ENCODE peak calls at places on chromosome 20, in eight cellular contexts. O, T, D, P, W, Y, E and S are unnamed samples.

GRCh38 chr20:26218301-26218700 is 521.6 kb upstream of the ZNF337 start:
- DNase-seq in P (no peak), W (no peak), O (no peak), E (no peak), D (no peak), T (no peak), Y (no peak), S (no peak)

GRCh38 chr20:19502169-19502568 is 255.9 kb upstream of the RIN2 start:
- DNase-seq in Y (no peak), E (no peak), W (no peak), D (no peak), O (no peak), P (no peak), T (no peak), S (no peak)

GRCh38 chr20:17630151-17630805 is 51.8 kb downstream of the RRBP1 start:
- DNase-seq in D (no peak), W (no peak), Y (peak; percentile 50), T (no peak), E (no peak), O (no peak), P (no peak), S (no peak)

GRCh38 chr20:46204594-46205205 is 86.6 kb downstream of the CD40 start:
- DNase-seq in T (no peak), P (no peak), O (no peak), Y (no peak), E (no peak), D (no peak), W (no peak), S (no peak)

GRCh38 chr20:37564388-37565133 is 36.9 kb upstream of the BLCAP start:
- DNase-seq in W (peak; percentile 84), P (no peak), Y (peak; percentile 85), E (peak; percentile 53), T (peak; percentile 51), D (peak; percentile 21), O (peak; percentile 55), S (peak; percentile 60)

GRCh38 chr20:58073945-58074920 is 154.2 kb downstream of the ANKRD60 start:
- DNase-seq in T (no peak), W (peak; percentile 86), Y (peak; percentile 30), E (peak; percentile 92), D (peak; percentile 34), P (no peak), O (no peak), S (no peak)

GRCh38 chr20:5171790-5172164 is 45.0 kb downstream of the CDS2 start:
- DNase-seq in P (no peak), D (no peak), E (no peak), W (no peak), Y (no peak), T (no peak), O (no peak), S (no peak)

GRCh38 chr20:24100370-24101011 is 111.9 kb upstream of the GGTLC1 start:
- DNase-seq in Y (no peak), E (no peak), T (peak; percentile 67), P (peak; percentile 18), W (peak; percentile 85), D (no peak), O (no peak), S (peak; percentile 21)

GRCh38 chr20:51695574-51696303 is 72.5 kb downstream of the ATP9A start:
- DNase-seq in Y (no peak), E (no peak), W (no peak), P (no peak), D (no peak), T (peak; percentile 59), O (no peak), S (peak; percentile 19)

GRCh38 chr20:22382742-22383141 is 201.6 kb downstream of the FOXA2 start:
- DNase-seq in W (no peak), T (no peak), Y (no peak), E (no peak), P (no peak), D (no peak), O (no peak), S (no peak)

GRCh38 chr20:5090191-5090590 is 29.6 kb downstream of the PCNA start:
- DNase-seq in P (no peak), W (no peak), T (peak; percentile 88), D (no peak), Y (peak; percentile 81), E (no peak), O (peak; percentile 52), S (no peak)

GRCh38 chr20:54345817-54346216 is 129.6 kb upstream of the DOK5 start:
- DNase-seq in Y (no peak), D (no peak), P (no peak), T (no peak), E (no peak), O (no peak), W (no peak), S (no peak)

GRCh38 chr20:25033250-25033940 is 24.5 kb downstream of the ACSS1 start:
- DNase-seq in O (no peak), Y (peak; percentile 8), T (no peak), W (no peak), P (no peak), D (no peak), E (no peak), S (no peak)

GRCh38 chr20:44908987-44909871 is 631 bp upstream of the PABPC1L start:
- DNase-seq in D (no peak), T (peak; percentile 12), E (no peak), W (no peak), Y (no peak), P (no peak), O (no peak), S (no peak)

GRCh38 chr20:60055740-60056139 is 97.5 kb downstream of the CDH26 start:
- DNase-seq in Y (peak; percentile 89), P (no peak), W (peak; percentile 88), O (peak; percentile 67), E (no peak), T (peak; percentile 99), D (no peak), S (no peak)

GRCh38 chr20:44495802-44496481 is 20.3 kb downstream of the TTPAL start:
- DNase-seq in E (no peak), Y (no peak), D (no peak), O (no peak), W (no peak), T (peak; percentile 59), P (peak; percentile 77), S (peak; percentile 49)

GRCh38 chr20:47389867-47390347 is 33.4 kb upstream of the ZMYND8 start:
- DNase-seq in W (no peak), T (peak; percentile 45), E (no peak), O (no peak), Y (no peak), P (no peak), D (no peak), S (no peak)

GRCh38 chr20:43586641-43587040 is 4.1 kb upstream of the IFT52 start:
- DNase-seq in W (no peak), P (no peak), E (no peak), O (no peak), Y (peak; percentile 55), D (no peak), T (no peak), S (no peak)

GRCh38 chr20:9103955-9104354 is 35.1 kb downstream of the PLCB4 start:
- DNase-seq in Y (no peak), D (no peak), W (no peak), T (no peak), P (no peak), O (no peak), E (no peak), S (peak; percentile 7)

GRCh38 chr20:57783956-57784837 is 74.4 kb upstream of the PMEPA1 start:
- DNase-seq in P (no peak), E (no peak), Y (no peak), O (no peak), D (no peak), W (peak; percentile 58), T (no peak), S (no peak)

GRCh38 chr20:56359212-56360132 is 698 bp downstream of the FAM210B start:
- DNase-seq in W (peak; percentile 89), D (peak; percentile 54), O (peak; percentile 59), T (peak; percentile 36), E (no peak), P (no peak), Y (peak; percentile 86), S (peak; percentile 73)
- TF ChIP-seq POLR2A in W (no peak), D (no peak), O (no peak), T (no peak), E (no peak), P (no peak), Y (no peak), S (no peak)

GRCh38 chr20:49608752-49609670 is 41.1 kb upstream of the PTGIS start:
- DNase-seq in D (peak; percentile 62), O (peak; percentile 80), Y (peak; percentile 93), W (no peak), P (peak; percentile 33), E (no peak), T (peak; percentile 76), S (no peak)
- TF ChIP-seq POLR2A in D (no peak), O (no peak), Y (no peak), W (no peak), P (no peak), E (no peak), T (no peak), S (no peak)

GRCh38 chr20:34549291-34549928 is 9.1 kb upstream of the MAP1LC3A start:
- DNase-seq in W (no peak), E (no peak), O (no peak), P (peak; percentile 19), D (no peak), Y (no peak), T (peak; percentile 15), S (no peak)
- TF ChIP-seq POLR2A in W (no peak), E (no peak), O (no peak), P (no peak), D (no peak), Y (no peak), T (no peak), S (no peak)

GRCh38 chr20:62143976-62144825 is 632 bp downstream of the SS18L1 start:
- DNase-seq in O (peak; percentile 72), P (no peak), D (peak; percentile 46), T (peak; percentile 78), E (no peak), W (peak; percentile 92), Y (peak; percentile 91), S (no peak)

GRCh38 chr20:62142252-62143117 is 709 bp downstream of the PSMA7 start:
- DNase-seq in T (peak; percentile 36), Y (peak; percentile 88), E (no peak), O (no peak), P (no peak), W (no peak), D (peak; percentile 38), S (no peak)

GRCh38 chr20:62141397-62142251 is 1.6 kb downstream of the PSMA7 start:
- DNase-seq in W (no peak), D (no peak), T (peak; percentile 55), P (no peak), E (no peak), Y (no peak), O (no peak), S (no peak)

GRCh38 chr20:62145688-62146018 is 2.1 kb downstream of the SS18L1 start:
- DNase-seq in Y (no peak), D (no peak), O (no peak), P (no peak), E (no peak), T (no peak), W (no peak), S (no peak)

GRCh38 chr20:62143118-62143975 is at the start of the genes PSMA7 and SS18L1:
- DNase-seq in W (peak; percentile 97), O (peak; percentile 91), Y (peak; percentile 97), P (peak; percentile 50), T (peak; percentile 94), D (peak; percentile 83), E (peak; percentile 94), S (peak; percentile 86)
- TF ChIP-seq POLR2A in W (no peak), O (peak; percentile 98), Y (peak; percentile 70), P (peak; percentile 64), T (peak; percentile 63), D (peak; percentile 88), E (peak; percentile 92), S (peak; percentile 97)